ENCODE peak calls at places on chromosomes 11 and 22, in five cellular contexts. X, A, W, V and K are unnamed samples. For H3K27me3, the result is how much of the 10 kb centered on the place peaks cover.

GRCh38 chr22:47633111-47633510 is 870.7 kb downstream of the TBC1D22A start:
- DNase-seq in X (no peak), A (no peak), W (no peak), V (no peak), K (no peak)

GRCh38 chr11:65552413-65552951 is 5.7 kb downstream of the LTBP3 start:
- DNase-seq in X (no peak), A (no peak), W (no peak), V (no peak), K (no peak)

GRCh38 chr22:48438791-48439559 is 1388.7 kb downstream of the BRD1 start:
- DNase-seq in X (no peak), A (no peak), W (no peak), V (no peak), K (no peak)

GRCh38 chr22:41913842-41914534 is 886 bp downstream of the SHISA8 start:
- DNase-seq in X (no peak), A (no peak), W (peak), V (no peak), K (no peak)

GRCh38 chr22:18056161-18056666 is 21.6 kb upstream of the PEX26 start:
- DNase-seq in X (peak), A (peak), W (no peak), V (no peak), K (no peak)

GRCh38 chr22:22703715-22704114 is 59.3 kb downstream of the GGTLC2 start:
- DNase-seq in X (peak), A (no peak), W (no peak), V (no peak), K (no peak)

GRCh38 chr11:78940500-78941225 is 366.0 kb upstream of the NARS2 start:
- DNase-seq in X (no peak), A (no peak), W (peak), V (no peak), K (no peak)

GRCh38 chr22:42074846-42075245 is 798 bp downstream of the PHETA2 start:
- DNase-seq in X (no peak), A (no peak), W (no peak), V (no peak), K (no peak)

GRCh38 chr11:17593466-17594245 is 46.6 kb downstream of the OTOG start:
- DNase-seq in X (no peak), A (no peak), W (no peak), V (peak), K (no peak)

GRCh38 chr11:112581747-112582146 is 321.1 kb upstream of the PLET1 start:
- DNase-seq in X (no peak), A (no peak), W (no peak), V (no peak), K (no peak)

GRCh38 chr22:17847360-17848078 is 73.2 kb upstream of the BID start:
- DNase-seq in X (no peak), A (peak), W (no peak), V (no peak), K (peak)

GRCh38 chr22:36934153-36934939 is 20.9 kb downstream of the CSF2RB start:
- DNase-seq in X (no peak), A (peak), W (no peak), V (no peak), K (no peak)

GRCh38 chr22:36935694-36936093 is 22.3 kb downstream of the CSF2RB start:
- DNase-seq in X (no peak), A (no peak), W (no peak), V (no peak), K (no peak)

GRCh38 chr22:36934940-36935610 is 21.6 kb downstream of the CSF2RB start:
- DNase-seq in X (no peak), A (no peak), W (no peak), V (no peak), K (no peak)

GRCh38 chr22:36931446-36931845 is 18.0 kb downstream of the CSF2RB start:
- DNase-seq in X (no peak), A (no peak), W (no peak), V (no peak), K (no peak)

DNA sequence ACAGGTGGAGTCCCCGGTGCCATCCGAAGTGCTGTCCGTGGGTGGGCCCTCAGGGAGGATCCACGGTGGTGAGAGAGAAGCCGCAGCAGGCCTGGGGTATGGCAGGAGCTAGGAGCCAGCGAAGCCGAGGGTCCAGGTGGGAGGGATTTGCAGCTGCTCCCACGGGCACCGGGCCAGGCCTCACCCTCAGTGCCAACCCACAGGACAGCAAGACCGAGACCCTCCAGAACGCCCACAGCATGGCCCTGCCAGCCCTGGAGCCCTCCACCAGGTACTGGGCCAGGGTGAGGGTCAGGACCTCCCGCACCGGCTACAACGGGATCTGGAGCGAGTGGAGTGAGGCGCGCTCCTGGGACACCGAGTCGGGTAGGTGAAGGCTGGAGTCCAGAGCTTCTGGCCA is 20.2 kb downstream of the CSF2RB start:
- DNase-seq in X (no peak), A (no peak), W (no peak), V (no peak), K (no peak)
- H3K27me3 ChIP-seq in X (under half), A (under half), W (under half), V (under half), K (under half)

GRCh38 chr11:134944986-134945385 is 532.9 kb upstream of the B3GAT1 start:
- DNase-seq in X (no peak), A (no peak), W (no peak), V (no peak), K (no peak)

GRCh38 chr11:134940441-134941125 is 528.5 kb upstream of the B3GAT1 start:
- DNase-seq in X (no peak), A (no peak), W (peak), V (no peak), K (no peak)

GRCh38 chr11:134944131-134944530 is 532.1 kb upstream of the B3GAT1 start:
- DNase-seq in X (no peak), A (no peak), W (no peak), V (no peak), K (no peak)

GRCh38 chr11:134943544-134943943 is 531.5 kb upstream of the B3GAT1 start:
- DNase-seq in X (no peak), A (no peak), W (no peak), V (no peak), K (no peak)

DNA sequence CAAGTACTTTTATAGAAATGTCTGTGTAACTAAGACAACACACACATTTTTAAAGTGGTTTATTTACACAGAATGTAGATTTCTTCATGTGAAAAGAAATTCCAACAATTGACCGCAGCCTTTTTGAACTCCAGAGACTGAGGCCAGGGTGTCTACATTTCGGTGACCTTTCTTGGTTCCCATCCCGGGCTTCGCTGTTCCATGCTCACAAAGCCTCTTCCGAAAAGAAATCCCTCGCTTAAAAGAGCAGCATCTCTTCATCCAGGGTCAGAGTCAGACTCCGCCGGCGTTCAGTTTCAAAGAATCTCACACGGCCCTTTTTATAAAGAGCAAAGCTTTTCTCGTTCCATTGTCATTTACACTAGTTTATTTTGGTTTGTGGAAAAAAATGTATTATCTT is 530.6 kb upstream of the B3GAT1 start:
- DNase-seq in X (no peak), A (no peak), W (no peak), V (no peak), K (no peak)
- TF ChIP-seq CTCF in X (no peak), A (no peak), W (no peak), V (no peak), K (no peak)

DNA sequence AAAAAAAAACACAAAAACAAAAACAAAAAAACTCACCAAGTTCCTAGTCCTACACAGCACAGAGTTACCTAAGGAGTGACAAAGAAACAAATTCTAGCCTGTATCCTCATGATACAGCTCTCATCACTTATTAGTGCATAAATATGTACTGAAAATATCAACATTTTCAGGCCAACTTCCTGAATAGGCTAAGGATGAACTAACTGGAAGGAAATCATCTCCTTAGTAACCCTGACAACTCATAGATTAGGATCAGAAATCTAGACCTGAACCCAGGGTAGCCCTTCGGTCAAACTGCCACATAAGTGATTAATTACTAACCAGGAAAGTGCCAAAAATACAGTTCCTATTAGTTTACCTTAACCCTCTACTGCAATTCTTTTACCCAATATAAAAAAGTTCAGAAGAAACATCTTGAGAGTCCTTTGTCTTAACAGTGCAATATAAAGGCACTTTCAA is 40.0 kb downstream of the AMBRA1 start:
- DNase-seq in X (no peak), A (no peak), W (no peak), V (no peak), K (peak)
- H3K4me3 ChIP-seq in X (no peak), A (no peak), W (no peak), V (no peak), K (no peak)

DNA sequence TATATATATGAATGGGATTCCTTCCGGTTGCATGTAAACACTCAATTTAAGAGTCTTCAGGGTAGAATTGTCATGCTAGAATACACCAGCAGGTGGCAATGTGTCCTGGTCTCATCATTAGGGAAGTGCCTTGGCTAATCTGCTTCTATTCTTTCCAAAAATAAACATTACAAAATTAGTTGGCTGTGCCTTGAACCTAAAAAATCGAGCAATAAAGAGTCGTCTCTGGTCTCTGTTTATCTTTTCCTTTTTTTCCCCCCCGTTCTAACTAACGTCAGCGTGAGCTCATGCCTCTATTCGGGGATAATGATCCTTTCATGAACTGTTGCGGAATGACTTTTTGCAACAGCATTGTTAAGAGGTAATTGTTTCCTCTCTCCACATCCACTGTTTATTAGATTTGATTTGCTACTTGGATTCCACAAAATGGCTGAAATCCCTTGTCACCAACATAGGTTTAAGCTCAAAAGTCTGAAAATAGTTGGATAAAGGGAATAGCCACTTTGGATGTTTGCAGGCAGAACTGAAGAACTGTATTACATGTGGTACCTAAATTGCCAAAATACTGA is 1.2 kb upstream of the ARHGEF12 start:
- DNase-seq in X (no peak), A (peak), W (peak), V (peak), K (peak)
- H3K27me3 ChIP-seq in X (under half), A (under half), W (under half), V (under half), K (under half)

GRCh38 chr22:35631597-35631996 is 14.5 kb upstream of the MB start:
- DNase-seq in X (peak), A (peak), W (no peak), V (no peak), K (peak)
- TF ChIP-seq CTCF in X (peak), A (peak), W (peak), V (no peak), K (peak)

DNA sequence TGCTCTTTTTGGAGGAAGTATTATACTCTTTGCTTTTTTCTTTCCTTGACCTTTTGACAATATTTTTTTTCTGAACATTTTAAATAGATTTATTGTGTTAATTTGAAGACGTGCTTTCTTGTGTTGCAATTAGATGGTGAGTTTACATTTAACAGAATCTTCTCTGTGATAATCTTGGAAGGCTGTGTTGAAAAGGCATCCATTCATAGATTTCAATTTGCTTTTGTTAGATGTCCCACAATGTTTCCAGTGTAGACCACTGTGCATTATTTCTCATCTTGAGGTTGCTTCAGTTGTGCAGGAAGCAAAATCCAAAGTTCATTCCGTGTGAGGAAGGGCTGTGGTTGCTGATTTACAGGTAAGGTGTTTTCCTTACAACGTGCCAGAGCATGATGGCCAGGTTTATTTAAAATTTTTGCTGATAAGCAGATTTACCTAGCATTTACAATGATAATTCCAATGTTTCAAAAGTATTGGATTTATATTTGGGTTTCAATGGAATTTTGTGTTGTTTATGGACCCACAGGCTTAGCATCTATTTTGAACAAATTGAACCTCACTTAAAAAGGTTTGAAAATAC is 4.1 kb upstream of the OR5J2 start:
- DNase-seq in X (no peak), A (no peak), W (no peak), V (no peak), K (peak)
- H3K4me3 ChIP-seq in X (no peak), A (no peak), W (no peak), V (no peak), K (no peak)

DNA sequence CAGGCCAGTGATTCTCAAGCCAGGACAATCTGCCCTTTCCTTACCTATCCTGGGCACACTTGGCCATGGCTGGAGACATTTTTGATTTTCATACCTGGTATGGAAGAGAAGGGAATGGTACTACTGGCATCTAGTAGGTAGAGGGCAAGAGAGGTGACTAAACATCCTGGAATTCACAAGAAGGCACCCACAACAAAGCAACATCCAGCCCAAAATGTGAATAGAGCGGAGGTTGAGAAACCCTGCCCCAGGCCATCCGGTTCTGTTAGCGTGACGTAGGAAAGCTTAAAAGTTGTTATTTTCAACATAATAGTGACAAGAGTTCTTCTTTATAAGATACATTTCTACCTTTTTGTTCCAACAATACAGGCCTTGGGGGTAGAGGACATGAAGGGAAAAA is 114.9 kb upstream of the ALX4 start:
- DNase-seq in X (no peak), A (no peak), W (no peak), V (no peak), K (no peak)
- H3K27me3 ChIP-seq in X (under half), A (under half), W (under half), V (under half), K (under half)

GRCh38 chr11:67644042-67644441 is 4.5 kb upstream of the TBX10 start:
- DNase-seq in X (no peak), A (peak), W (peak), V (no peak), K (peak)
- TF ChIP-seq CTCF in X (no peak), A (peak), W (peak), V (no peak), K (peak)